ENCODE peak calls at places on chromosomes 6 and 20, in six cellular contexts. C, B, D, Q, Z and V are unnamed samples.

GRCh38 chr20:3047486-3048419 is 1.9 kb downstream of the MRPS26 start:
- DNase-seq in C (no peak), B (no peak), D (no peak), Q (no peak), Z (no peak), V (no peak)

GRCh38 chr20:62168890-62169435 is 13.9 kb upstream of the MTG2 start:
- DNase-seq in C (no peak), B (no peak), D (no peak), Q (no peak), Z (no peak), V (no peak)

GRCh38 chr6:109079981-109080380 is 14.7 kb downstream of the SESN1 start:
- DNase-seq in C (peak), B (peak), D (no peak), Q (no peak), Z (no peak), V (no peak)

GRCh38 chr6:54058236-54058635 is 53.0 kb upstream of the MLIP start:
- DNase-seq in C (peak), B (no peak), D (no peak), Q (no peak), Z (no peak), V (no peak)

GRCh38 chr6:140538926-140539325 is 1164.5 kb upstream of the CITED2 start:
- DNase-seq in C (no peak), B (no peak), D (no peak), Q (no peak), Z (no peak), V (no peak)

GRCh38 chr6:139577991-139578604 is 203.7 kb upstream of the CITED2 start:
- DNase-seq in C (no peak), B (no peak), D (peak), Q (no peak), Z (no peak), V (no peak)

GRCh38 chr6:6905961-6906518 is 201.7 kb upstream of the RREB1 start:
- DNase-seq in C (peak), B (no peak), D (no peak), Q (no peak), Z (no peak), V (no peak)

GRCh38 chr20:37898301-37899104 is 4.4 kb upstream of the VSTM2L start:
- DNase-seq in C (no peak), B (no peak), D (no peak), Q (no peak), Z (no peak), V (no peak)

GRCh38 chr20:33727115-33727479 is 4.7 kb upstream of the ZNF341 start:
- DNase-seq in C (no peak), B (no peak), D (no peak), Q (no peak), Z (no peak), V (no peak)

GRCh38 chr6:139973602-139974373 is 599.3 kb upstream of the CITED2 start:
- DNase-seq in C (peak), B (no peak), D (peak), Q (no peak), Z (no peak), V (no peak)

GRCh38 chr6:106591111-106591825 is 38.0 kb downstream of the RTN4IP1 start:
- DNase-seq in C (no peak), B (no peak), D (peak), Q (no peak), Z (no peak), V (no peak)

GRCh38 chr6:44439270-44440045 is 52.0 kb downstream of the CDC5L start:
- DNase-seq in C (no peak), B (no peak), D (peak), Q (no peak), Z (no peak), V (no peak)

GRCh38 chr20:43392561-43392960 is 65.1 kb upstream of the SRSF6 start:
- DNase-seq in C (no peak), B (no peak), D (no peak), Q (no peak), Z (no peak), V (no peak)

GRCh38 chr20:43388267-43389081 is 69.2 kb upstream of the SRSF6 start:
- DNase-seq in C (no peak), B (no peak), D (peak), Q (no peak), Z (no peak), V (peak)

GRCh38 chr20:43387737-43388136 is 70.0 kb upstream of the SRSF6 start:
- DNase-seq in C (no peak), B (no peak), D (no peak), Q (no peak), Z (no peak), V (no peak)

GRCh38 chr20:43389231-43389630 is 68.5 kb upstream of the SRSF6 start:
- DNase-seq in C (no peak), B (no peak), D (no peak), Q (no peak), Z (no peak), V (peak)

DNA sequence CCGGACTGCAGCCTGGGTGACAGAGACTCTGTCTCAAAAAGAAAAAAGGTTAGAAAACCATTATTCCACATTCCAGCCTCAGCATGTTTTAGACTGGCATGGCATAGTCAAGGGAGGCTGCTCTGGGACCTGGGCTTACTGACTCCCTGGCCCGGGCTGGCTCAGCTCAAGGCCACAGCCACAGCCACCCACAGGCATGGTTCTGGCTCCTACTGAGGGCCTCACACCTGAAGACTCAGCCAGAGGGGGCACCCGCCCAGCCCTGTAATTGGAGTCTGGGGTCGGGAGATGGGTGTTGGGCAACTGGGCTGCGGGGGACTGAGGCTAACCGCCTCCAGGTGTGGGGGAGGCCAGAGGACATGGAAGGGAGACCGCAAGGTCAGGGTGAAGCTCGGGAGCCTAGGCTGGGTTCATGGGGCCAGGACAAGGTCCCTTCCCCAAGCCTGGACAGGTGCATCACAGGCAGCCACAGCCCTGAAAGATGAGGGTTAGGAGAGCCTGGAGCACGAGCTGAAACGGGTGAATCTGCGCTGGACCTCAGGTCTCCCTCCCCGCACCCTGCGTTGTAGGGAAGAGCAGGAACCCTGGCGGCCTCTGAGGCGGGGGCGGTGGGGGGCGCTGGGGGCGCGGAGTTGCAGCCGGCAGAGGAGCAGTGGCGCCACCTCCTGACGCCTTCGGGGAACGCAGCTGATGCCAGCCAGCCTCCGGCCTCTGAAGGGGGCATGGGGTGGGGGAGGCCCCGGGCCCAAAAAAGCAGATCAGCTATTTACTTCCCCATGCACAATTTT is 67.7 kb upstream of the SRSF6 start:
- DNase-seq in C (peak), B (no peak), D (no peak), Q (no peak), Z (no peak), V (peak)
- TF ChIP-seq CTCF in C (peak), B (no peak), D (no peak), Q (no peak), Z (no peak), V (peak)

DNA sequence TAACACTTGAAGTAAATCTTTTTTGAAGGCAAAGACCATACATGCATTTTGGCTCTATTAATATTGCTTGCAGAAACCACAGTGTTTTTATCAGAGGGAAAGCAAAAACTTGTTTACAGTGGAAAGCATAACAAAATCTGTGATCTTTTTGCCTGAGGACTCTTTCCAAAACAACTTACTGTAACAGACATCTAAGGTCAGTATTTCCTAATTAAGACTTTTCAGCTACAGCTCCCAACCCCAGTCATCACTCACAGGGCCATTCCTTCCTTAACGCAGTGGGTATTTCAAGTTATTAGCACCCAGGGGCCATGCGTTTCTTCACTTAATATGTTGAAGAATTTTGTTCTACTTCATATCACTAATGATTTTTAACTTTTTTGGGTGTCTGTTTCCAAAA is 274.7 kb downstream of the CDKAL1 start:
- DNase-seq in C (no peak), B (no peak), D (no peak), Q (no peak), Z (no peak), V (no peak)
- H3K27ac ChIP-seq in C (no peak), B (peak), D (no peak), Q (no peak), Z (no peak), V (no peak)

DNA sequence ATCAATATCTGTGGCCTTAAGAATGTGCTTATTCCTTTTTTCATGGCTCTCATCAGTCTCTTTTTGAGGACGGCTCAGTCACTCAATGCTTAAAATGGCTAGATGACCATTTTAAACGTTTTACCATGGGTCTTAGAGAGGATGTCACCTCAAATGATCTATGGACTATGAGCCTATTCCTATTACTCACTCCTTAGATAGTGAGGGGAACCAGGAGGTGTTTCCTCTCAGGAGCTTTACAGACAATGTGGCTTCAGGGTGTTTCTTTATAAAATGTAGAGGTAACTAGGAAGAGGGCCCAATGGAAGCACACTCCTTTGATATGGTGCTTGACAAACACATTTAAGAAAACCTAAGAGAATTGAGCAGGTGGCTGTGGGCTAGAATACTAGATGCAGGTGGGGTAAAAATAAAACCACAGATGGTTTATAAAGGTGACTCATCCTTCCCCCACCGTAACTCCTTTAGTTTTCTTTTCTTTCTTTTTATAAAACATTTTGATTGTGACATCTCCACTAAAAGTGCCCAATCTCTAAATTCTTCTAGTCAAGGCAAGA is 1.5 kb upstream of the TMEM200A start:
- DNase-seq in C (no peak), B (no peak), D (no peak), Q (no peak), Z (no peak), V (no peak)
- H3K4me3 ChIP-seq in C (no peak), B (no peak), D (no peak), Q (no peak), Z (no peak), V (no peak)

GRCh38 chr20:47396762-47397476 is 40.4 kb upstream of the ZMYND8 start:
- DNase-seq in C (no peak), B (no peak), D (peak), Q (no peak), Z (no peak), V (no peak)

GRCh38 chr20:47392721-47393073 is 36.2 kb upstream of the ZMYND8 start:
- DNase-seq in C (no peak), B (no peak), D (peak), Q (no peak), Z (no peak), V (no peak)

GRCh38 chr20:47389867-47390347 is 33.4 kb upstream of the ZMYND8 start:
- DNase-seq in C (no peak), B (no peak), D (peak), Q (no peak), Z (no peak), V (no peak)

GRCh38 chr20:47391276-47392010 is 34.9 kb upstream of the ZMYND8 start:
- DNase-seq in C (no peak), B (no peak), D (no peak), Q (no peak), Z (no peak), V (no peak)

DNA sequence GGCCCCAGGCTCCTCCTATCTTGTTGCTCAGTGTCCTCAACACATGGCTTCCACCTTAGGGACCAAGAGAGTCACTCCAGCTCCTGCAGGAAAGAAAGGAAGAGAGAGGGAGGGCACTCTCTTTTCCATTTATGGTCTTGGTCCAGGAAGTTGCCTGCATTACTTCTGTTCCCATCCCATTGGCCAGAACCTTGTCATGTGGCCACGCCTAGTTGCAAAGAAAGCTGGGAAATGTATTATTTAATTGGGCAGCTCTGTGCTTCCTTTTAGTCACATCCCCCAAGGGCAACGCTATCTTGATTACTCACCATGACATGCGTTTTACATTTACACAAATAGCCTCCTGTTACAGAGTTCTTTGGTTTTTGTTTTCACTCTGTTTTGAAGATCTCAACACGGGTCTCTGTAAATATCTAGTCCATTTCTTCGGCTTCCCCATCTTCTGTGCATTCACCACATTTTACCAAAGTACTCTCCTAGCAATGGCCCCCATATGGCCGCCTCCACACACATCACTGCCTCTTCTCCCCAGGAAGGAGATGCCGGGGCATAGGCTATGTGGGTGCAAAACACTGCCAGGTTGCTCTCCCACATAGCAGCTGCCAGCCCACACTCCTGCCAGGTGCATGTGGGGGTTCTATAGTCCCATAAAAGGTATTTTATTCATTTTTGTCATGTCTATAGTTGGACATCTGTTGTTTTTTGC is 35.7 kb upstream of the ZMYND8 start:
- DNase-seq in C (no peak), B (no peak), D (peak), Q (no peak), Z (peak), V (peak)
- TF ChIP-seq CTCF in C (no peak), B (no peak), D (no peak), Q (no peak), Z (no peak), V (no peak)

GRCh38 chr6:3019749-3020320 is 20.1 kb downstream of the NQO2 start:
- DNase-seq in C (no peak), B (no peak), D (no peak), Q (no peak), Z (no peak), V (no peak)
- H3K27ac ChIP-seq in C (no peak), B (no peak), D (no peak), Q (no peak), Z (no peak), V (no peak)

GRCh38 chr20:14706555-14706954 is 369.1 kb upstream of the FLRT3 start:
- DNase-seq in C (no peak), B (no peak), D (no peak), Q (no peak), Z (no peak), V (no peak)
- H3K4me3 ChIP-seq in C (no peak), B (no peak), D (no peak), Q (no peak), Z (no peak), V (no peak)

GRCh38 chr20:10221022-10221421 is 2.4 kb downstream of the SNAP25 start:
- DNase-seq in C (no peak), B (no peak), D (no peak), Q (no peak), Z (no peak), V (no peak)

GRCh38 chr20:10228330-10228729 is 9.7 kb downstream of the SNAP25 start:
- DNase-seq in C (no peak), B (no peak), D (no peak), Q (no peak), Z (no peak), V (no peak)

GRCh38 chr20:10231290-10231689 is 12.7 kb downstream of the SNAP25 start:
- DNase-seq in C (no peak), B (no peak), D (no peak), Q (no peak), Z (no peak), V (no peak)

GRCh38 chr20:10219993-10220750 is 1.5 kb downstream of the SNAP25 start:
- DNase-seq in C (no peak), B (no peak), D (no peak), Q (no peak), Z (no peak), V (no peak)

GRCh38 chr20:10225439-10226080 is 6.9 kb downstream of the SNAP25 start:
- DNase-seq in C (peak), B (no peak), D (no peak), Q (no peak), Z (peak), V (no peak)
- TF ChIP-seq CTCF in C (peak), B (no peak), D (peak), Q (no peak), Z (peak), V (no peak)

GRCh38 chr6:157221049-157221816 is 102.1 kb downstream of the TMEM242 start:
- DNase-seq in C (peak), B (peak), D (peak), Q (no peak), Z (peak), V (peak)
- H3K27ac ChIP-seq in C (no peak), B (peak), D (peak), Q (peak), Z (no peak), V (peak)

GRCh38 chr20:53708129-53708968 is 114.7 kb upstream of the ZNF217 start:
- DNase-seq in C (no peak), B (no peak), D (peak), Q (no peak), Z (peak), V (no peak)
- H3K4me3 ChIP-seq in C (no peak), B (no peak), D (no peak), Q (no peak), Z (peak), V (no peak)